ENCODE peak calls at places on chromosomes 11 and 22, in ten cellular contexts. J is GM20000; R is Calu3; V is T1000; D is epithelial cell of esophagus; N is hepatic stellate cell; I is T follicular helper cell; B is activated T-helper 9 cell treated with anti-CD3 and anti-CD28 coated beads, Interleukin-2, amount 50 U/mL, for 16 hours; E is brain microvascular endothelial cell; W is KG1. S is an unnamed sample.

GRCh38 chr11:110747531-110747930 is 35.3 kb upstream of the ARHGAP20 start:
- DNase-seq in J (no peak), R (no peak), V (no peak), D (no peak), N (no peak), I (no peak), B (no peak), E (no peak), W (no peak), S (no peak)

GRCh38 chr11:93715797-93716396 is 25.4 kb downstream of the TAF1D start:
- DNase-seq in J (no peak), R (no peak), V (no peak), D (no peak), N (no peak), I (no peak), B (no peak), E (no peak), W (no peak), S (peak)

GRCh38 chr11:23865341-23865975 is 631.4 kb upstream of the LUZP2 start:
- DNase-seq in J (no peak), R (no peak), V (no peak), D (peak), N (no peak), I (no peak), B (no peak), E (no peak), W (no peak), S (no peak)

GRCh38 chr11:29321293-29322132 is 695.3 kb downstream of the KCNA4 start:
- DNase-seq in J (no peak), R (peak), V (peak), D (peak), N (no peak), I (no peak), B (no peak), E (peak), W (no peak), S (no peak)

GRCh38 chr22:46931881-46932280 is 169.4 kb downstream of the TBC1D22A start:
- DNase-seq in J (no peak), R (no peak), V (no peak), D (peak), N (no peak), I (no peak), B (no peak), E (peak), W (no peak), S (no peak)

GRCh38 chr11:23727821-23728220 is 769.0 kb upstream of the LUZP2 start:
- DNase-seq in J (no peak), R (peak), V (no peak), D (peak), N (no peak), I (no peak), B (no peak), E (peak), W (no peak), S (no peak)

GRCh38 chr11:36258730-36259360 is 30.4 kb downstream of the COMMD9 start:
- DNase-seq in J (peak), R (peak), V (no peak), D (peak), N (peak), I (no peak), B (no peak), E (peak), W (peak), S (peak)

GRCh38 chr11:62850911-62851806 is 11.8 kb upstream of the WDR74 start:
- DNase-seq in J (no peak), R (no peak), V (no peak), D (no peak), N (no peak), I (no peak), B (no peak), E (no peak), W (no peak), S (no peak)

GRCh38 chr11:108708173-108708572 is 43.3 kb downstream of the DDX10 start:
- DNase-seq in J (no peak), R (no peak), V (no peak), D (no peak), N (no peak), I (no peak), B (no peak), E (no peak), W (no peak), S (no peak)

GRCh38 chr11:130418756-130419155 is 9.7 kb downstream of the ADAMTS8 start:
- DNase-seq in J (no peak), R (no peak), V (no peak), D (no peak), N (peak), I (no peak), B (no peak), E (no peak), W (no peak), S (no peak)

GRCh38 chr11:45857834-45858492 is 10.7 kb downstream of the CRY2 start:
- DNase-seq in J (no peak), R (no peak), V (peak), D (peak), N (peak), I (no peak), B (no peak), E (peak), W (no peak), S (peak)

GRCh38 chr11:62770778-62771143 is 435 bp upstream of the TAF6L start:
- DNase-seq in J (no peak), R (no peak), V (no peak), D (peak), N (no peak), I (no peak), B (no peak), E (no peak), W (no peak), S (peak)

GRCh38 chr11:74141274-74141695 is 29.5 kb downstream of the C2CD3 start:
- DNase-seq in J (no peak), R (peak), V (no peak), D (peak), N (no peak), I (no peak), B (no peak), E (no peak), W (no peak), S (no peak)

GRCh38 chr11:83612891-83613766 is 327.0 kb upstream of the CCDC90B start:
- DNase-seq in J (peak), R (no peak), V (no peak), D (no peak), N (no peak), I (no peak), B (no peak), E (no peak), W (no peak), S (no peak)

GRCh38 chr11:130449996-130450419 is 1.6 kb downstream of the ADAMTS15 start:
- DNase-seq in J (no peak), R (no peak), V (peak), D (peak), N (peak), I (no peak), B (no peak), E (peak), W (no peak), S (no peak)

GRCh38 chr22:20089977-20090729 is 10.1 kb downstream of the DGCR8 start:
- DNase-seq in J (no peak), R (no peak), V (no peak), D (peak), N (peak), I (no peak), B (no peak), E (peak), W (no peak), S (no peak)

GRCh38 chr11:118046964-118047700 is 29.7 kb upstream of the TMPRSS4 start:
- DNase-seq in J (no peak), R (no peak), V (no peak), D (no peak), N (no peak), I (no peak), B (no peak), E (no peak), W (no peak), S (no peak)

GRCh38 chr11:46895821-46896220 is 22.5 kb downstream of the LRP4 start:
- DNase-seq in J (no peak), R (no peak), V (no peak), D (no peak), N (no peak), I (no peak), B (no peak), E (no peak), W (no peak), S (no peak)

GRCh38 chr22:19503869-19504268 is 20.3 kb downstream of the CLDN5 start:
- DNase-seq in J (no peak), R (no peak), V (no peak), D (no peak), N (no peak), I (no peak), B (no peak), E (no peak), W (no peak), S (no peak)

GRCh38 chr22:33792837-33793236 is 127.4 kb downstream of the LARGE1 start:
- DNase-seq in J (no peak), R (no peak), V (no peak), D (no peak), N (no peak), I (no peak), B (no peak), E (no peak), W (no peak), S (no peak)

GRCh38 chr11:32706985-32707736 is 87.3 kb downstream of the CCDC73 start:
- DNase-seq in J (peak), R (no peak), V (no peak), D (peak), N (peak), I (no peak), B (no peak), E (no peak), W (no peak), S (peak)

GRCh38 chr22:19948057-19948760 is 6.6 kb upstream of the TXNRD2 start:
- DNase-seq in J (no peak), R (no peak), V (no peak), D (no peak), N (no peak), I (no peak), B (no peak), E (no peak), W (no peak), S (no peak)

GRCh38 chr11:73308003-73308962 is at the start of gene ARHGEF17:
- DNase-seq in J (peak), R (peak), V (no peak), D (peak), N (peak), I (peak), B (peak), E (peak), W (peak), S (peak)

GRCh38 chr22:39494471-39495120 is 7.5 kb upstream of the MIEF1 start:
- DNase-seq in J (no peak), R (no peak), V (no peak), D (no peak), N (no peak), I (no peak), B (no peak), E (no peak), W (no peak), S (no peak)

GRCh38 chr11:59918987-59919589 is 19.1 kb upstream of the OOSP1 start:
- DNase-seq in J (no peak), R (peak), V (no peak), D (peak), N (peak), I (no peak), B (no peak), E (peak), W (peak), S (peak)

GRCh38 chr11:106642331-106642730 is 375.9 kb downstream of the GUCY1A2 start:
- DNase-seq in J (no peak), R (no peak), V (no peak), D (peak), N (peak), I (no peak), B (no peak), E (no peak), W (no peak), S (no peak)

GRCh38 chr11:8290122-8290810 is 26.6 kb upstream of the LMO1 start:
- DNase-seq in J (no peak), R (no peak), V (no peak), D (no peak), N (no peak), I (no peak), B (no peak), E (no peak), W (no peak), S (no peak)